ENCODE peak calls at places on chromosomes 13 and 19, in four cellular contexts. One of them, this sample, is unnamed.

GRCh38 chr13:25683056-25683455 is 311.3 kb downstream of the ATP8A2 start:
- DNase-seq in PC-9: no peak
- DNase-seq in heart right ventricle: no peak
- DNase-seq in neural progenitor cell: no peak
- DNase-seq in this sample: no peak

GRCh38 chr19:56309511-56310185 is 5.0 kb downstream of the ZSCAN5A start:
- DNase-seq in PC-9: peak; percentile 58
- DNase-seq in neural progenitor cell: peak; percentile 71
- DNase-seq in heart right ventricle: peak; percentile 54
- DNase-seq in this sample: no peak

GRCh38 chr19:31491246-31491645 is 142.0 kb upstream of the TSHZ3 start:
- DNase-seq in heart right ventricle: no peak
- DNase-seq in neural progenitor cell: no peak
- DNase-seq in PC-9: no peak
- DNase-seq in this sample: no peak

GRCh38 chr13:93505104-93505952 is 278.7 kb downstream of the GPC6 start:
- DNase-seq in neural progenitor cell: no peak
- DNase-seq in heart right ventricle: no peak
- DNase-seq in PC-9: no peak
- DNase-seq in this sample: no peak

GRCh38 chr19:38421856-38422255 is 4.2 kb downstream of the RASGRP4 start:
- DNase-seq in neural progenitor cell: no peak
- DNase-seq in PC-9: no peak
- DNase-seq in heart right ventricle: no peak
- DNase-seq in this sample: no peak

GRCh38 chr19:50568321-50569022 is at the start of gene LRRC4B:
- DNase-seq in PC-9: no peak
- DNase-seq in neural progenitor cell: peak; percentile 79
- DNase-seq in heart right ventricle: no peak
- DNase-seq in this sample: no peak

GRCh38 chr19:56252699-56253422 is 19.7 kb upstream of the EDDM13 start:
- DNase-seq in neural progenitor cell: peak; percentile 91
- DNase-seq in PC-9: peak; percentile 82
- DNase-seq in heart right ventricle: peak; percentile 85
- DNase-seq in this sample: no peak

GRCh38 chr13:75250526-75251183 is 231.3 kb downstream of the TBC1D4 start:
- DNase-seq in neural progenitor cell: no peak
- DNase-seq in PC-9: no peak
- DNase-seq in heart right ventricle: no peak
- DNase-seq in this sample: no peak

GRCh38 chr19:44304659-44305193 is at the start of gene ZNF235:
- DNase-seq in PC-9: peak; percentile 85
- DNase-seq in heart right ventricle: peak; percentile 85
- DNase-seq in neural progenitor cell: peak; percentile 95
- DNase-seq in this sample: peak; percentile 82

GRCh38 chr19:16591803-16592556 is 19.8 kb upstream of the SLC35E1 start:
- DNase-seq in neural progenitor cell: no peak
- DNase-seq in PC-9: no peak
- DNase-seq in heart right ventricle: no peak
- DNase-seq in this sample: no peak

GRCh38 chr13:47484564-47484963 is 516.5 kb downstream of the SUCLA2 start:
- DNase-seq in neural progenitor cell: no peak
- DNase-seq in PC-9: no peak
- DNase-seq in heart right ventricle: no peak
- DNase-seq in this sample: no peak

GRCh38 chr19:42254850-42255765 is at the start of gene ERF:
- DNase-seq in neural progenitor cell: peak; percentile 98
- DNase-seq in heart right ventricle: peak; percentile 96
- DNase-seq in PC-9: peak; percentile 93
- DNase-seq in this sample: peak; percentile 78

GRCh38 chr13:96090240-96091101 is 564 bp downstream of the HS6ST3 start:
- DNase-seq in PC-9: peak; percentile 0
- DNase-seq in heart right ventricle: peak; percentile 11
- DNase-seq in neural progenitor cell: peak; percentile 66
- DNase-seq in this sample: no peak

GRCh38 chr19:55369651-55370304 is 485 bp downstream of the IL11 start:
- DNase-seq in PC-9: peak; percentile 60
- DNase-seq in heart right ventricle: no peak
- DNase-seq in neural progenitor cell: peak; percentile 87
- DNase-seq in this sample: no peak

GRCh38 chr13:70408865-70409264 is 300.6 kb upstream of the KLHL1 start:
- DNase-seq in PC-9: no peak
- DNase-seq in neural progenitor cell: no peak
- DNase-seq in heart right ventricle: no peak
- DNase-seq in this sample: no peak

GRCh38 chr19:13330285-13330684 is 176.0 kb downstream of the CACNA1A start:
- DNase-seq in neural progenitor cell: no peak
- DNase-seq in heart right ventricle: no peak
- DNase-seq in PC-9: no peak
- DNase-seq in this sample: no peak

GRCh38 chr13:28964052-28964451 is 143.9 kb downstream of the MTUS2 start:
- DNase-seq in heart right ventricle: no peak
- DNase-seq in PC-9: no peak
- DNase-seq in neural progenitor cell: no peak
- DNase-seq in this sample: no peak

GRCh38 chr13:28964831-28965230 is 144.7 kb downstream of the MTUS2 start:
- DNase-seq in PC-9: no peak
- DNase-seq in heart right ventricle: no peak
- DNase-seq in neural progenitor cell: no peak
- DNase-seq in this sample: no peak
- TF ChIP-seq CTCF in PC-9: no peak
- TF ChIP-seq CTCF in heart right ventricle: no peak
- TF ChIP-seq CTCF in neural progenitor cell: no peak
- TF ChIP-seq CTCF in this sample: no peak

GRCh38 chr13:109940637-109941036 is 154.3 kb upstream of the IRS2 start:
- DNase-seq in PC-9: no peak
- DNase-seq in neural progenitor cell: no peak
- DNase-seq in heart right ventricle: no peak
- DNase-seq in this sample: no peak

GRCh38 chr13:109949395-109949794 is 163.0 kb upstream of the IRS2 start:
- DNase-seq in neural progenitor cell: no peak
- DNase-seq in PC-9: no peak
- DNase-seq in heart right ventricle: no peak
- DNase-seq in this sample: no peak

GRCh38 chr13:109941221-109941620 is 154.8 kb upstream of the IRS2 start:
- DNase-seq in heart right ventricle: no peak
- DNase-seq in PC-9: no peak
- DNase-seq in neural progenitor cell: no peak
- DNase-seq in this sample: no peak

GRCh38 chr13:109941951-109942350 is 155.6 kb upstream of the IRS2 start:
- DNase-seq in neural progenitor cell: no peak
- DNase-seq in PC-9: no peak
- DNase-seq in heart right ventricle: no peak
- DNase-seq in this sample: no peak

DNA sequence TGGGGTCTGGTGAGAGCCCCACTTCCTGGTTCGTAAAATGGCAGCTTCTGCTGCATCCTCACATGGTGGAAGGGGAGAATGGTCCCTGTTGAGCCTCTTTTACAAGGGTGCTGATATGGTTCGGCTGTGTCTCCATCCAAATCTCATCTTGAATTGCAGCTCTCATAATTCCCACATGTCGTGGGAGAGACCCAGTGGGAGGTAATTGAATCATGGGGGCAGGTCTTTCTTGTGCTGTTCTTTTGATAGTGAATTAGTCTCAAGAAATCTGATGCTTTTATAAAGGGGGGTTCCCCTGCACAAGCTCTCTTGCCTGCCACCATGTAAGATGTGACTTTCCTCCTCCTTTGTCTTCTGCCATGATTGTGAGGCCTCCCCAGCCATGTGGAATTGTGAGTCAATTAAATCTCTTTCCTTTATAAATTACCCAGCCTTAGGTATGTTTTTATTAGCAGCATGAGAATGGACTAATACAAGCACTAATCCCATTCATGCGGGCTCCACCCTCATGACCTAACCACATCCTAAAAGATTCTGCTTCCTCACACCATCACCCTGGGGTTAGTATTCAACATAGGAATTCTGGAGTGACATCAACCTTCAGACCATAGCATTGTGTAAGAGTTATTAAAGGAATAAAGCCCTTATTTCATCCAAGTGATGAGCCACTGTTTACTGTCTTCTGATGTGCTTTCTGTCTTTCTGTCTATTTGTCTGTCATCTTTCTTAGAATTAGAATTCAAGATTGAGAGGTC is 159.0 kb upstream of the IRS2 start:
- DNase-seq in heart right ventricle: no peak
- DNase-seq in neural progenitor cell: no peak
- DNase-seq in PC-9: no peak
- DNase-seq in this sample: no peak
- H3K27ac ChIP-seq in heart right ventricle: no peak overlapping the region
- H3K27ac ChIP-seq in neural progenitor cell: no peak overlapping the region
- H3K27ac ChIP-seq in PC-9: peak overlapping the region; percentile 17
- H3K27ac ChIP-seq in this sample: no peak overlapping the region

DNA sequence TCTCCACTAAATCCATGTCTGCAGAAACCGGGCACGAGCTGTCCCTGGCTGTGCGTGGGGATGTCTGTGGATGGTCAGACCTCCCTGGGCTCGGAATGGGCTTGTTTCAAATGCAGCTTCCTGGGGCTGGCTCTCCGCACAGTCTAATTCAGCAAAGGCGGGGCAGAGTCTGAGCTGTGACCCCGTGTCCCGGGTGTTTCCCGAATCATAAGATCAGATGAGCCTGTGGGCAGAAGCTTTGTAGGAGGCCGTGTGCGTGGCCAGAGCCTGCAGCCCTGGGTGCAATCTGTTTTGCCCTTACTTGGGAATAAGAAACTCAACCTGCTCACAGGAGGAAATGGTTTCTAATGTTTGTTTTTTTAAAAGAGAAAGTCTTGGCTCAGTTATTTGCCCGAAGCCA is 13.9 kb upstream of the GNA11 start:
- DNase-seq in neural progenitor cell: no peak
- DNase-seq in heart right ventricle: no peak
- DNase-seq in PC-9: no peak
- DNase-seq in this sample: no peak
- H3K4me3 ChIP-seq in neural progenitor cell: no peak overlapping the region
- H3K4me3 ChIP-seq in heart right ventricle: no peak overlapping the region
- H3K4me3 ChIP-seq in PC-9: no peak overlapping the region
- H3K4me3 ChIP-seq in this sample: peak overlapping the region; percentile 7

GRCh38 chr19:46080561-46080960 is 39.8 kb upstream of the IGFL4 start:
- DNase-seq in heart right ventricle: no peak
- DNase-seq in neural progenitor cell: no peak
- DNase-seq in PC-9: peak; percentile 69
- DNase-seq in this sample: no peak

GRCh38 chr19:46076031-46076880 is 35.5 kb upstream of the IGFL4 start:
- DNase-seq in PC-9: no peak
- DNase-seq in neural progenitor cell: no peak
- DNase-seq in heart right ventricle: no peak
- DNase-seq in this sample: no peak

GRCh38 chr19:46076951-46077814 is 36.4 kb upstream of the IGFL4 start:
- DNase-seq in neural progenitor cell: peak; percentile 94
- DNase-seq in PC-9: peak; percentile 73
- DNase-seq in heart right ventricle: no peak
- DNase-seq in this sample: no peak

GRCh38 chr19:46081928-46082727 is 41.3 kb upstream of the IGFL4 start:
- DNase-seq in heart right ventricle: no peak
- DNase-seq in PC-9: peak; percentile 36
- DNase-seq in neural progenitor cell: peak; percentile 65
- DNase-seq in this sample: no peak

DNA sequence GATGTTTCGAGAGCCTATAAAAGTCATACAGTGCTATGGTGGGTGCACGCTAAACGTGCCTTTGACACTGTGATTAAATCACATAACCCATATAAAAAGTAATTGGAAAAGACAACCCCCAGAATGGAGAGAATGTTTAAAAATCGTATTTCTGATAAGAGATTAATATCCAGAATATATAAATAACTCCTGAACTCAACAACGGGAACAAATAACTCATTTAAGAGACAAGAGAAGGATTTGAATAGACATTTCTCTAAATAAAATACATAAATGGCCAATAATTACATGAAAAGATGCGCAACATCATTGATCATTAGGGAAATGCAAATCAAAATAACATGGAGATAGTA is 37.0 kb upstream of the IGFL4 start:
- DNase-seq in PC-9: no peak
- DNase-seq in heart right ventricle: no peak
- DNase-seq in neural progenitor cell: no peak
- DNase-seq in this sample: no peak
- TF ChIP-seq CTCF in PC-9: peak; percentile 75
- TF ChIP-seq CTCF in heart right ventricle: no peak
- TF ChIP-seq CTCF in neural progenitor cell: no peak
- TF ChIP-seq CTCF in this sample: no peak

GRCh38 chr13:98386632-98387031 is 190.3 kb downstream of the STK24 start:
- DNase-seq in neural progenitor cell: no peak
- DNase-seq in PC-9: no peak
- DNase-seq in heart right ventricle: no peak
- DNase-seq in this sample: no peak

GRCh38 chr13:98389319-98389718 is 187.6 kb downstream of the STK24 start:
- DNase-seq in neural progenitor cell: no peak
- DNase-seq in PC-9: no peak
- DNase-seq in heart right ventricle: no peak
- DNase-seq in this sample: no peak

GRCh38 chr13:98385591-98385990 is 191.3 kb downstream of the STK24 start:
- DNase-seq in PC-9: no peak
- DNase-seq in neural progenitor cell: no peak
- DNase-seq in heart right ventricle: no peak
- DNase-seq in this sample: no peak

GRCh38 chr13:98393873-98394272 is 183.0 kb downstream of the STK24 start:
- DNase-seq in heart right ventricle: no peak
- DNase-seq in PC-9: no peak
- DNase-seq in neural progenitor cell: no peak
- DNase-seq in this sample: no peak

GRCh38 chr13:98390086-98390697 is 186.7 kb downstream of the STK24 start:
- DNase-seq in PC-9: no peak
- DNase-seq in neural progenitor cell: no peak
- DNase-seq in heart right ventricle: no peak
- DNase-seq in this sample: no peak
- H3K27ac ChIP-seq in PC-9: no peak overlapping the region
- H3K27ac ChIP-seq in neural progenitor cell: no peak overlapping the region
- H3K27ac ChIP-seq in heart right ventricle: no peak overlapping the region
- H3K27ac ChIP-seq in this sample: no peak overlapping the region

GRCh38 chr19:34676697-34677385 is at the start of gene SCGB2B2:
- DNase-seq in heart right ventricle: no peak
- DNase-seq in PC-9: no peak
- DNase-seq in neural progenitor cell: no peak
- DNase-seq in this sample: no peak

GRCh38 chr19:34675919-34676318 is 1.0 kb downstream of the SCGB2B2 start:
- DNase-seq in neural progenitor cell: no peak
- DNase-seq in heart right ventricle: no peak
- DNase-seq in PC-9: no peak
- DNase-seq in this sample: no peak

GRCh38 chr19:34678085-34678412 is 571 bp downstream of the ZNF302 start:
- DNase-seq in heart right ventricle: no peak
- DNase-seq in neural progenitor cell: no peak
- DNase-seq in PC-9: no peak
- DNase-seq in this sample: no peak

GRCh38 chr19:34677386-34678084 is at the start of gene ZNF302:
- DNase-seq in PC-9: peak; percentile 95
- DNase-seq in heart right ventricle: peak; percentile 96
- DNase-seq in neural progenitor cell: peak; percentile 99
- DNase-seq in this sample: peak; percentile 91

GRCh38 chr19:34678421-34678820 is 943 bp downstream of the ZNF302 start:
- DNase-seq in neural progenitor cell: no peak
- DNase-seq in PC-9: no peak
- DNase-seq in heart right ventricle: no peak
- DNase-seq in this sample: no peak
- H3K4me3 ChIP-seq in neural progenitor cell: peak overlapping the region; percentile 59
- H3K4me3 ChIP-seq in PC-9: peak overlapping the region; percentile 93
- H3K4me3 ChIP-seq in heart right ventricle: peak overlapping the region; percentile 85
- H3K4me3 ChIP-seq in this sample: peak overlapping the region; percentile 82

This sample was measured in thoracic aorta.